ENCODE peak calls at places on chromosomes 13 and 19, in four cellular contexts. D is GM12878, H is K562, Q is HepG2. Z is an unnamed sample.

GRCh38 chr13:25372275-25373081 is 704 bp downstream of the ATP8A2 start:
- DNase-seq in D (no peak), Q (no peak), H (peak), Z (peak)

GRCh38 chr19:19268453-19269385 is 4.4 kb downstream of the TM6SF2 start:
- DNase-seq in H (no peak), Q (no peak), D (no peak), Z (no peak)

GRCh38 chr19:7748756-7749155 is 1.4 kb upstream of the CD209 start:
- DNase-seq in H (no peak), Q (peak), D (no peak), Z (peak)

GRCh38 chr13:22256111-22256639 is 585.3 kb downstream of the FGF9 start:
- DNase-seq in Q (no peak), D (no peak), H (no peak), Z (no peak)

GRCh38 chr13:39578821-39579291 is 24.1 kb downstream of the LHFPL6 start:
- DNase-seq in Q (no peak), H (no peak), D (no peak), Z (no peak)

GRCh38 chr13:60583196-60583908 is 186.3 kb downstream of the TDRD3 start:
- DNase-seq in Q (peak), H (no peak), D (no peak), Z (peak)

GRCh38 chr19:3866798-3867638 is 1.8 kb downstream of the ZFR2 start:
- DNase-seq in H (no peak), D (no peak), Q (no peak), Z (no peak)

GRCh38 chr13:93336733-93337132 is 110.1 kb downstream of the GPC6 start:
- DNase-seq in H (no peak), D (no peak), Q (no peak), Z (no peak)

GRCh38 chr13:34464011-34464410 is 478.1 kb upstream of the NBEA start:
- DNase-seq in D (no peak), Q (no peak), H (no peak), Z (no peak)

GRCh38 chr13:21012841-21013681 is 48.3 kb downstream of the LATS2 start:
- DNase-seq in H (no peak), D (no peak), Q (no peak), Z (no peak)

GRCh38 chr13:99894105-99894504 is 77.5 kb downstream of the ZIC5 start:
- DNase-seq in H (no peak), Q (no peak), D (no peak), Z (no peak)

DNA sequence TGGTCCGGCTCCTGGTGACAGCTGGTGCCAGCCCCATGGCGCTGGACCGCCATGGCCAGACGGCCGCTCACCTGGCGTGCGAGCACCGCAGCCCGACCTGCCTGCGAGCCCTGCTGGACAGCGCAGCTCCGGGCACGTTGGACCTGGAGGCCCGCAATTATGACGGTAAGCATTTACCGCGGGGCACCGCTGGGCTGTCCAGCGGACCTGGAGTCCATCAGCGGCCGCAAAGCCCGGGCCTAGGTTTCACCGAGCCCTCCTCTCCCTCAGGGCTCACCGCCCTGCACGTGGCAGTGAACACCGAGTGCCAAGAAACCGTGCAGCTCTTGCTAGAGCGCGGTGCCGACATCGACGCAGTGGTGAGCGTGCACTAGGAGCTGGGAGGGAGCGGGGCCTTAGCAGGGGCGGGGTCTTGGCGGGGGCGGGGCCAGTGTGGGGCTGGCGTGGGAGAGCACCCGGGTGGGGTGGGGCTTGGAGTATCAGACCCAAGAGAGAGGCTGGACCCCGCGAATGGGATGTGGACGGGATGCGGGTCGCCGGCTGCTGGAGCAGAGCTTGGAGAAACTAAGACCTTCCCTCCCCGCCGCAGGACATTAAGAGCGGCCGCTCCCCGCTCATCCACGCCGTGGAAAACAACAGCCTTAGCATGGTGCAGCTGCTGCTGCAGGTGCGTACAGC is 8.7 kb downstream of the BCL3 start:
- DNase-seq in D (no peak), Q (no peak), H (peak), Z (peak)
- TF ChIP-seq NR2C2 in D (no peak), Q (no peak), H (no peak), Z (no peak)

GRCh38 chr13:41364043-41364442 is 53.0 kb downstream of the NAA16 start:
- DNase-seq in H (no peak), Q (no peak), D (no peak), Z (no peak)

GRCh38 chr13:41370736-41371135 is 59.7 kb downstream of the NAA16 start:
- DNase-seq in H (no peak), Q (no peak), D (no peak), Z (no peak)

GRCh38 chr13:41361501-41361900 is 50.4 kb downstream of the NAA16 start:
- DNase-seq in H (no peak), Q (no peak), D (no peak), Z (no peak)

DNA sequence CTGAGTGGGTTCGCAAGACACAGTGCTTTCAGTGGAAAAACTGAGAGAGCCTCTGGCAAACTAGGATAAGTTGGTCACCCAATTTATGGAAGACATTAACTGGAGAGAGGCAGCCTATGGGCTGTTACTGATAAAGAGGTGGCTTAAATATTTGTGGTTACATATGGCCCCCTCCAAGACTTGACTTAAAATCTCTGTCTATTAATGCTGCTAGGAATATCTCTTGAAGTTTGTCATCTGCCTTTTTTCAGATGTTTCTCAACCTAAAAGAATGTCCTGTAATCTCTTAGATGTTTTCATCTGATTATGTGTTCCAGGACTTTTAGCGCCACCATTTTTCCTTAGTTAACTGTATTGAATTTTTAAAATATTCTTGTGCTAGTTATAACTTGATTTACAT is 54.6 kb downstream of the NAA16 start:
- DNase-seq in Q (no peak), D (no peak), H (no peak), Z (no peak)
- TF ChIP-seq NR2C2 in Q (no peak), D (no peak), H (no peak), Z (no peak)

DNA sequence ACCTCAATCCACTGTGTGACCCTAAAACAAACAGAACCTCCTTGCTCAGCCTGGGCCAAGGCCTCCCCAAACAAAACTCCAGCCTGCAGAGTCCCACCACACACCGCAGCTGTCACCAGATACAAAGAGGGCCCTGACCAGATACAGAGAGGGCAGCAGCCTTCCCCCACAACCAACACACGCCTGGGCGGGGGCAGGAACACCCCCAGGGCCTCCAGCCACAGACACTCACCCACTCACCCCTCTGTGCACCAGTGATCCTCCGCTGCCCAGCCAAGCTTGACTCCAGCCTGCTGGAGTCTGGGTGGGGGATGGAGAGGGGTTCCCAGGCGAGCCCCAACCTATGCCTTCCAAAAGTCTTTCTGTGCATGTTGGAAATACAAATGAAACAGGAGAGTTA is 5.9 kb upstream of the CIRBP start:
- DNase-seq in Q (no peak), H (no peak), D (no peak), Z (no peak)
- TF ChIP-seq NR2C2 in Q (no peak), H (no peak), D (no peak), Z (no peak)

GRCh38 chr19:42275517-42275916 is 6.5 kb downstream of the CIC start:
- DNase-seq in Q (no peak), D (no peak), H (no peak), Z (no peak)

GRCh38 chr19:42275103-42275502 is 6.1 kb downstream of the CIC start:
- DNase-seq in Q (no peak), D (no peak), H (no peak), Z (no peak)

GRCh38 chr19:42273407-42274064 is 4.5 kb downstream of the CIC start:
- DNase-seq in D (no peak), Q (no peak), H (no peak), Z (no peak)

GRCh38 chr19:42272989-42273406 is 3.9 kb downstream of the CIC start:
- DNase-seq in D (no peak), H (no peak), Q (no peak), Z (no peak)

DNA sequence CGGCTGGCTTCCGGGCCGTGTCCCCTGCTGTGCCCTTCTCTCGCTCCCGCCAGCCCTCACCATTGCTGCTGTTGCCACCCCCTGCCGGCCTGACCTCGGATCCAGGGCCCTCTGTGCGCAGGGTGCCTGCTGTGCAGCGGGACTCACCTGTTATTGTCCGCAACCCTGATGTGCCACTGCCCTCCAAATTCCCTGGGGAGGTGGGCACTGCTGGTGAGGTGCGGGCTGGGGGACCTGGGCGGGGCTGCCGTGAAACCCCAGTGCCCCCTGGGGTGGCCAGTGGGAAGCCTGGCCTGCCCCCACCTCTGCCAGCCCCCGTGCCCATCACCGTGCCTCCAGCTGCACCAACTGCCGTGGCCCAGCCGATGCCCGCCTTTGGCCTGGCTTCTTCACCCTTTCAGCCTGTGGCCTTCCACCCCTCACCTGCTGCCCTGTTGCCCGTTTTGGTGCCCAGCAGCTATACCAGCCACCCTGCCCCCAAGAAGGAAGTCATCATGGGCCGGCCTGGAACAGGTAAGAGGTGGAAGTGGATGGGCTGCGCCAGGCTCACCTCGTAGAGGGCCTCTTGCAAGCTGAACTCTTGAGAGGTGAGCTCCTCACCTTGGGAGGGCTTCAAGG is 5.1 kb downstream of the CIC start:
- DNase-seq in D (no peak), H (no peak), Q (no peak), Z (no peak)
- TF ChIP-seq NR2C2 in D (no peak), H (no peak), Q (no peak), Z (no peak)